ENCODE peak calls at places on chromosomes 13 and 19, in nine cellular contexts. Y is body of pancreas, M is thoracic aorta, I is IMR-90, D is tibial nerve, P is kidney epithelial cell, G is right lobe of liver, Q is choroid plexus epithelial cell, Z is right atrium auricular region. J is an unnamed sample.

GRCh38 chr13:32001392-32001768 is 30.2 kb upstream of the FRY start:
- DNase-seq in Y (peak; percentile 82), M (no peak), I (peak; percentile 41), D (no peak), P (no peak), G (no peak), Q (peak; percentile 73), Z (no peak), J (no peak)

GRCh38 chr13:75694742-75695141 is 58.6 kb downstream of the LMO7 start:
- DNase-seq in Y (no peak), M (no peak), I (no peak), D (no peak), P (no peak), G (no peak), Q (no peak), Z (no peak), J (no peak)

GRCh38 chr13:105474983-105475382 is 1060.5 kb downstream of the EFNB2 start:
- DNase-seq in Y (no peak), M (no peak), I (no peak), D (no peak), P (no peak), G (no peak), Q (no peak), Z (no peak), J (no peak)

GRCh38 chr13:39597828-39598227 is 5.2 kb downstream of the LHFPL6 start:
- DNase-seq in Y (no peak), M (no peak), I (peak; percentile 59), D (no peak), P (no peak), G (no peak), Q (peak; percentile 76), Z (no peak), J (no peak)

GRCh38 chr13:24983094-24983493 is 112.8 kb upstream of the PABPC3 start:
- DNase-seq in Y (no peak), M (no peak), I (no peak), D (no peak), P (no peak), G (no peak), Q (no peak), Z (no peak), J (no peak)

GRCh38 chr19:46718157-46718933 is 1.4 kb upstream of the PRKD2 start:
- DNase-seq in Y (peak; percentile 63), M (no peak), I (no peak), D (no peak), P (no peak), G (peak; percentile 60), Q (peak; percentile 49), Z (no peak), J (peak; percentile 59)

GRCh38 chr13:94309576-94309975 is 169.9 kb downstream of the DCT start:
- DNase-seq in Y (no peak), M (no peak), I (no peak), D (no peak), P (no peak), G (no peak), Q (no peak), Z (no peak), J (no peak)

GRCh38 chr13:78137404-78138142 is 218.9 kb upstream of the EDNRB start:
- DNase-seq in Y (no peak), M (no peak), I (peak; percentile 72), D (peak; percentile 27), P (peak; percentile 10), G (no peak), Q (peak; percentile 81), Z (no peak), J (no peak)

GRCh38 chr13:80011448-80012212 is 329.3 kb downstream of the SPRY2 start:
- DNase-seq in Y (peak; percentile 36), M (no peak), I (no peak), D (no peak), P (no peak), G (no peak), Q (peak; percentile 32), Z (no peak), J (no peak)

GRCh38 chr13:34776390-34776981 is 165.6 kb upstream of the NBEA start:
- DNase-seq in Y (no peak), M (no peak), I (no peak), D (no peak), P (no peak), G (no peak), Q (no peak), Z (no peak), J (no peak)

GRCh38 chr13:42377640-42378382 is 105.9 kb downstream of the AKAP11 start:
- DNase-seq in Y (no peak), M (no peak), I (no peak), D (no peak), P (no peak), G (no peak), Q (peak; percentile 69), Z (no peak), J (no peak)

GRCh38 chr19:1457031-1457739 is 7.3 kb downstream of the APC2 start:
- DNase-seq in Y (no peak), M (no peak), I (no peak), D (no peak), P (no peak), G (no peak), Q (no peak), Z (no peak), J (no peak)

GRCh38 chr13:48155850-48156249 is 60.9 kb upstream of the MED4 start:
- DNase-seq in Y (no peak), M (no peak), I (peak; percentile 33), D (no peak), P (no peak), G (no peak), Q (peak; percentile 79), Z (no peak), J (no peak)

GRCh38 chr19:13794388-13794751 is 873 bp upstream of the ZSWIM4 start:
- DNase-seq in Y (peak; percentile 91), M (peak; percentile 60), I (peak; percentile 96), D (peak; percentile 86), P (no peak), G (peak; percentile 74), Q (peak; percentile 99), Z (peak; percentile 92), J (peak; percentile 80)

GRCh38 chr19:47582320-47582909 is 9.5 kb upstream of the ZNF541 start:
- DNase-seq in Y (no peak), M (no peak), I (peak; percentile 85), D (no peak), P (no peak), G (no peak), Q (peak; percentile 81), Z (no peak), J (no peak)

GRCh38 chr19:32330149-32330548 is 15.3 kb upstream of the ZNF507 start:
- DNase-seq in Y (no peak), M (no peak), I (no peak), D (no peak), P (no peak), G (no peak), Q (no peak), Z (no peak), J (no peak)

GRCh38 chr13:106466691-106467405 is 68.6 kb downstream of the EFNB2 start:
- DNase-seq in Y (no peak), M (no peak), I (no peak), D (no peak), P (no peak), G (no peak), Q (peak; percentile 77), Z (no peak), J (no peak)

GRCh38 chr19:19524053-19524452 is 4.7 kb upstream of the YJEFN3 start:
- DNase-seq in Y (no peak), M (no peak), I (no peak), D (no peak), P (no peak), G (no peak), Q (no peak), Z (no peak), J (no peak)

GRCh38 chr19:10835754-10836477 is at the start of gene TMED1:
- DNase-seq in Y (peak; percentile 100), M (peak; percentile 100), I (peak; percentile 98), D (peak; percentile 100), P (peak; percentile 88), G (peak; percentile 100), Q (peak; percentile 100), Z (peak; percentile 100), J (peak; percentile 97)
- TF ChIP-seq CTCF in Y (peak; percentile 58), M (peak; percentile 42), I (peak; percentile 41), D (peak; percentile 84), P (peak; percentile 8), G (peak; percentile 27), Q (peak; percentile 30), Z (peak; percentile 40), J (peak; percentile 38)

GRCh38 chr13:73618275-73618865 is 515.8 kb downstream of the KLF12 start:
- DNase-seq in Y (peak; percentile 34), M (no peak), I (no peak), D (no peak), P (no peak), G (no peak), Q (no peak), Z (no peak), J (peak; percentile 52)
- H3K4me3 ChIP-seq in Y (no peak overlapping the region), M (peak overlapping the region; percentile 4), I (no peak overlapping the region), D (no peak overlapping the region), P (no peak overlapping the region), G (no peak overlapping the region), Q (no peak overlapping the region), Z (no peak overlapping the region), J (no peak overlapping the region)

GRCh38 chr19:51366050-51366998 is at the start of gene ETFB:
- DNase-seq in Y (peak; percentile 99), M (peak; percentile 99), I (peak; percentile 96), D (peak; percentile 98), P (peak; percentile 87), G (peak; percentile 100), Q (peak; percentile 99), Z (peak; percentile 99), J (peak; percentile 99)

GRCh38 chr19:51366999-51367564 is 894 bp upstream of the ETFB start:
- DNase-seq in Y (no peak), M (no peak), I (no peak), D (no peak), P (no peak), G (peak; percentile 76), Q (peak; percentile 39), Z (peak; percentile 63), J (peak; percentile 66)

GRCh38 chr19:51367565-51368365 is 1.0 kb downstream of the CLDND2 start:
- DNase-seq in Y (peak; percentile 99), M (peak; percentile 99), I (peak; percentile 98), D (peak; percentile 99), P (peak; percentile 85), G (peak; percentile 100), Q (peak; percentile 100), Z (peak; percentile 99), J (peak; percentile 100)

GRCh38 chr19:51364200-51365106 is 1.7 kb downstream of the ETFB start:
- DNase-seq in Y (no peak), M (no peak), I (no peak), D (no peak), P (no peak), G (no peak), Q (peak; percentile 43), Z (no peak), J (no peak)

GRCh38 chr19:51365211-51366049 is 758 bp downstream of the ETFB start:
- DNase-seq in Y (peak; percentile 50), M (no peak), I (peak; percentile 53), D (peak; percentile 22), P (no peak), G (peak; percentile 78), Q (peak; percentile 65), Z (peak; percentile 62), J (no peak)
- TF ChIP-seq CTCF in Y (no peak), M (no peak), I (no peak), D (no peak), P (no peak), G (no peak), Q (peak; percentile 31), Z (no peak), J (no peak)

DNA sequence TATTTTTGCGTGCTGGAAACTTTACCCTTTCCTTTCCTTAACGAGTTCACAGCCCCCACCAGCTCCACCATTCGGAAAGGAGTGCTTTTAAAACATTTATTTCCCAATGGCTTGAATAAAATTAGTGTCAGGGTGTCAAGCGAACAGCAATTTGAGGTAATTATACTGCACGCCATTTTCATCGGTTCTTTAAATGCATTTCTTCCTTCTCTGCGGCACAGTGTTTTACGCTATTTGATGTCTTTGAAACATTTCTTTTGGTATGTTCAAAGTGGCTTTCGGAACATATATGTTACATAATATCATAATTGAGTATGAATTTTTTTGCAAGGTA is 319 bp upstream of the SLITRK1 start:
- DNase-seq in Y (no peak), M (no peak), I (no peak), D (no peak), P (no peak), G (no peak), Q (no peak), Z (no peak), J (no peak)
- H3K4me3 ChIP-seq in Y (peak overlapping the region; percentile 35), M (no peak overlapping the region), I (no peak overlapping the region), D (peak overlapping the region; percentile 52), P (no peak overlapping the region), G (no peak overlapping the region), Q (peak overlapping the region; percentile 20), Z (no peak overlapping the region), J (no peak overlapping the region)